ENCODE peak calls at places on chromosomes 12 and 14, in eight cellular contexts. Z is CD4-positive, alpha-beta memory T cell; W is Peyer's patch; H is stomach; Q is GM12865; E is testis; F is effector memory CD4-positive, alpha-beta T cell; X is brain microvascular endothelial cell. K is an unnamed sample.

GRCh38 chr12:109169676-109170075 is 53.3 kb downstream of the ACACB start:
- DNase-seq in Z (no peak), W (no peak), H (no peak), Q (no peak), E (no peak), F (no peak), X (no peak), K (no peak)

GRCh38 chr12:54251667-54252284 is 28.1 kb downstream of the CBX5 start:
- DNase-seq in Z (peak; percentile 36), W (no peak), H (no peak), Q (peak; percentile 56), E (no peak), F (no peak), X (peak; percentile 59), K (peak; percentile 72)

GRCh38 chr12:128797119-128798118 is 26.3 kb downstream of the SLC15A4 start:
- DNase-seq in Z (no peak), W (no peak), H (no peak), Q (no peak), E (peak; percentile 88), F (no peak), X (no peak), K (no peak)

GRCh38 chr14:92341791-92342190 is 18.8 kb downstream of the SLC24A4 start:
- DNase-seq in Z (no peak), W (no peak), H (no peak), Q (peak; percentile 52), E (no peak), F (no peak), X (no peak), K (no peak)

GRCh38 chr12:20220339-20220738 is 148.0 kb upstream of the PDE3A start:
- DNase-seq in Z (no peak), W (no peak), H (no peak), Q (peak; percentile 50), E (no peak), F (no peak), X (peak; percentile 38), K (peak; percentile 77)

GRCh38 chr12:51884676-51885229 is 3.1 kb upstream of the ANKRD33 start:
- DNase-seq in Z (no peak), W (no peak), H (no peak), Q (no peak), E (no peak), F (no peak), X (no peak), K (no peak)

GRCh38 chr12:1197264-1198018 is 206.4 kb downstream of the ERC1 start:
- DNase-seq in Z (no peak), W (no peak), H (no peak), Q (no peak), E (no peak), F (no peak), X (peak; percentile 16), K (no peak)

GRCh38 chr14:79658224-79658623 is 553.1 kb downstream of the DIO2 start:
- DNase-seq in Z (no peak), W (no peak), H (no peak), Q (no peak), E (no peak), F (no peak), X (no peak), K (peak; percentile 9)

GRCh38 chr12:12072064-12072760 is 1.5 kb downstream of the BCL2L14 start:
- DNase-seq in Z (peak; percentile 24), W (peak; percentile 21), H (peak; percentile 73), Q (peak; percentile 70), E (no peak), F (no peak), X (no peak), K (no peak)

GRCh38 chr14:73424453-73424852 is 33.9 kb downstream of the NUMB start:
- DNase-seq in Z (no peak), W (no peak), H (no peak), Q (peak; percentile 17), E (no peak), F (no peak), X (no peak), K (no peak)

GRCh38 chr12:27667540-27667939 is 28.7 kb upstream of the REP15 start:
- DNase-seq in Z (no peak), W (no peak), H (no peak), Q (no peak), E (no peak), F (no peak), X (peak; percentile 94), K (no peak)

GRCh38 chr12:131536337-131536736 is 174.6 kb upstream of the SFSWAP start:
- DNase-seq in Z (peak; percentile 78), W (no peak), H (no peak), Q (peak; percentile 22), E (no peak), F (peak; percentile 8), X (no peak), K (no peak)

GRCh38 chr12:4817813-4818212 is 91.9 kb upstream of the KCNA1 start:
- DNase-seq in Z (no peak), W (no peak), H (no peak), Q (no peak), E (no peak), F (no peak), X (no peak), K (no peak)

GRCh38 chr12:116459011-116459410 is 100.2 kb upstream of the MAP1LC3B2 start:
- DNase-seq in Z (no peak), W (no peak), H (no peak), Q (no peak), E (no peak), F (no peak), X (no peak), K (no peak)

DNA sequence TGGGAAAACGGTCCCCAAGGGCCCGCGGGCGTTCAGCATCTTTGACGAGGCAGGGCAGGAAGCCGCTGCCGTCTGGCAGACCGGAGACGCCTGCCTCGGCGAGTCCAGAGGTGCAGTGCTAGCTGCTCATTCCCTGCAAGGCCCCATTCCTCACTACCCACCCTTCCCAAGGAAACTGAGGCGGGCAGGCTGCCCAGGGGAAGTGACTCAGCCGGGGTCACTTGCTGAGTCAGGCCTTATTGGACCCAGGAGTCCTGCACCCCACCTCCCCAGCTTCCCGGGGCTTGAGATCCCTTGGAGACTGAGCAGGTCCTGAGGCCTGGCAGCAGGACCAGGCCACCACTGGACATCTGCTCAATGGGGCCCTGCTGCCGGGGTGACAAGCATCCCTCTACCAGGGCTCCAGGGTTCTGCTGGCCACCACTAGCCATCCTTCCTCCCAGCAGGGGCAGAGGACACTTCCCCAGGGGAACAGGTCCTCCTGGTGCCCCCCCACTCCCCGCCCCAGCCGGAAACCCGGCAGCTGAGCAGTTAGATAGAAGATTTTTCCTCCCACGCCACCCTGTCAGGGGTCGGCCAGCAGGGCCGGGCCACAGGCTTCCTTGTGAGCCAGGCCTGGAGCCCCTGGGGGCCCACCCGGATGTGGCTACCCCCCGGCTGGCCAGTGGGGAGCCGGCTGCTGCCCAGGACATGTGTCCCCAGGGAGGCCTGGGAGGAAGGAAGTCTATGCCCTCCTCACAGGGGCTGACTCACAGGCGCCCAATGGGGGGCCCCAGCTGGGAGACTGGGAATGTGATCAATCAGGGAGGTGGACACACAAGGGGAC is 3.9 kb downstream of the SH2B3 start:
- DNase-seq in Z (no peak), W (peak; percentile 62), H (no peak), Q (peak; percentile 52), E (no peak), F (no peak), X (peak; percentile 68), K (no peak)
- H3K4me3 ChIP-seq in Z (peak overlapping the region; percentile 32), W (peak overlapping the region; percentile 20), H (peak overlapping the region; percentile 22), Q (peak overlapping the region; percentile 84), E (no peak overlapping the region), F (peak overlapping the region; percentile 96), X (peak overlapping the region; percentile 91), K (no peak overlapping the region)

DNA sequence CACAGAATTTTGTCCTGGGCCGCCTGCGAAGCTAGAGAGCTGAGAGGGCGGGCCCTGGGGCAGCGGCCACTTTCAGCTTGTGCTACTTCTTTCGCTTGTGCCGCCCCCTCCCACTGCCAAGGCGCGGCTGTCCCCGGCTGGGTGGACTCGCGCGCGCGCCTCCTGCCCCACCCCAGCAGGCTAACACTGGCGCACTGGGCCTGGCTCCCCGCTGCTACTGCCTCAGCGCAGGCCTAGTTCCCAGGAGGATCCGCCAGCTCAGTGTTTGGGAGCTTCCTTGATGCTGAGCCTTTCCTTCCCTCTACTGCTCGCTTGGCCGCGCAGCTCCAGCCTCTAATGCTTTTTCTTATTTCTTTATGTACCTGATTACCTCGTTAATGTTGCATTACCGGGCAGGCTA is 27.4 kb upstream of the METAP2 start:
- DNase-seq in Z (no peak), W (no peak), H (peak; percentile 34), Q (no peak), E (peak; percentile 50), F (no peak), X (peak; percentile 29), K (peak; percentile 62)
- H3K4me3 ChIP-seq in Z (no peak overlapping the region), W (peak overlapping the region; percentile 24), H (no peak overlapping the region), Q (no peak overlapping the region), E (peak overlapping the region; percentile 29), F (no peak overlapping the region), X (peak overlapping the region; percentile 33), K (no peak overlapping the region)

GRCh38 chr12:50024227-50024626 is 1.1 kb downstream of the RACGAP1 start:
- DNase-seq in Z (no peak), W (no peak), H (no peak), Q (no peak), E (no peak), F (no peak), X (no peak), K (no peak)
- H3K4me3 ChIP-seq in Z (peak overlapping the region; percentile 48), W (peak overlapping the region; percentile 63), H (peak overlapping the region; percentile 91), Q (peak overlapping the region; percentile 71), E (no peak overlapping the region), F (no peak overlapping the region), X (peak overlapping the region; percentile 94), K (peak overlapping the region; percentile 77)

GRCh38 chr12:122888232-122888752 is 7.6 kb downstream of the VPS37B start:
- DNase-seq in Z (peak; percentile 86), W (peak; percentile 68), H (peak; percentile 86), Q (peak; percentile 62), E (peak; percentile 56), F (peak; percentile 46), X (peak; percentile 59), K (peak; percentile 82)
- H3K4me3 ChIP-seq in Z (peak overlapping the region; percentile 5), W (peak overlapping the region; percentile 23), H (peak overlapping the region; percentile 17), Q (peak overlapping the region; percentile 33), E (no peak overlapping the region), F (peak overlapping the region; percentile 16), X (no peak overlapping the region), K (no peak overlapping the region)

K was measured in cardiac muscle cell.